ENCODE peak calls at places on chromosome 10, in ten cellular contexts. One of them, this sample, is unnamed.

GRCh38 chr10:49387029-49387428 is 8.9 kb downstream of the DRGX start:
- DNase-seq in NCI-H1092: no peak
- DNase-seq in activated CD8-positive, alpha-beta memory T cell treated with anti-CD3 and anti-CD28 coated beads, Interleukin-2, amount 50 U/mL, for 48 hours: no peak
- DNase-seq in A549: no peak
- DNase-seq in NCI-H2081 treated with DMSO at 0.1 percent for 48 hours: no peak
- DNase-seq in caudate nucleus: no peak
- DNase-seq in activated naive CD8-positive, alpha-beta T cell treated with anti-CD3 and anti-CD28 coated beads, Interleukin-2, amount 50 U/mL, for 16 hours: no peak
- DNase-seq in lung microvascular endothelial cell: no peak
- DNase-seq in activated CD4-positive, alpha-beta T cell treated with anti-CD3 and anti-CD28 coated beads, Interleukin-2, amount 10 ng/mL, durations not matched to agents 7 days and 5 days: no peak
- DNase-seq in foreskin fibroblast: peak
- DNase-seq in this sample: no peak

GRCh38 chr10:29908977-29909376 is 150.4 kb downstream of the JCAD start:
- DNase-seq in NCI-H1092: no peak
- DNase-seq in activated CD8-positive, alpha-beta memory T cell treated with anti-CD3 and anti-CD28 coated beads, Interleukin-2, amount 50 U/mL, for 48 hours: no peak
- DNase-seq in A549: no peak
- DNase-seq in NCI-H2081 treated with DMSO at 0.1 percent for 48 hours: peak
- DNase-seq in caudate nucleus: no peak
- DNase-seq in activated naive CD8-positive, alpha-beta T cell treated with anti-CD3 and anti-CD28 coated beads, Interleukin-2, amount 50 U/mL, for 16 hours: no peak
- DNase-seq in lung microvascular endothelial cell: peak
- DNase-seq in activated CD4-positive, alpha-beta T cell treated with anti-CD3 and anti-CD28 coated beads, Interleukin-2, amount 10 ng/mL, durations not matched to agents 7 days and 5 days: peak
- DNase-seq in foreskin fibroblast: no peak
- DNase-seq in this sample: no peak

GRCh38 chr10:31381766-31382316 is 62.8 kb downstream of the ZEB1 start:
- DNase-seq in NCI-H1092: no peak
- DNase-seq in activated CD8-positive, alpha-beta memory T cell treated with anti-CD3 and anti-CD28 coated beads, Interleukin-2, amount 50 U/mL, for 48 hours: no peak
- DNase-seq in A549: no peak
- DNase-seq in NCI-H2081 treated with DMSO at 0.1 percent for 48 hours: no peak
- DNase-seq in caudate nucleus: no peak
- DNase-seq in activated naive CD8-positive, alpha-beta T cell treated with anti-CD3 and anti-CD28 coated beads, Interleukin-2, amount 50 U/mL, for 16 hours: no peak
- DNase-seq in lung microvascular endothelial cell: no peak
- DNase-seq in activated CD4-positive, alpha-beta T cell treated with anti-CD3 and anti-CD28 coated beads, Interleukin-2, amount 10 ng/mL, durations not matched to agents 7 days and 5 days: no peak
- DNase-seq in foreskin fibroblast: peak
- DNase-seq in this sample: no peak

GRCh38 chr10:60901561-60902235 is 42.3 kb downstream of the RHOBTB1 start:
- DNase-seq in NCI-H1092: peak
- DNase-seq in activated CD8-positive, alpha-beta memory T cell treated with anti-CD3 and anti-CD28 coated beads, Interleukin-2, amount 50 U/mL, for 48 hours: no peak
- DNase-seq in A549: no peak
- DNase-seq in NCI-H2081 treated with DMSO at 0.1 percent for 48 hours: no peak
- DNase-seq in caudate nucleus: no peak
- DNase-seq in activated naive CD8-positive, alpha-beta T cell treated with anti-CD3 and anti-CD28 coated beads, Interleukin-2, amount 50 U/mL, for 16 hours: no peak
- DNase-seq in lung microvascular endothelial cell: peak
- DNase-seq in activated CD4-positive, alpha-beta T cell treated with anti-CD3 and anti-CD28 coated beads, Interleukin-2, amount 10 ng/mL, durations not matched to agents 7 days and 5 days: no peak
- DNase-seq in foreskin fibroblast: no peak
- DNase-seq in this sample: no peak

GRCh38 chr10:126169899-126170298 is 218.4 kb downstream of the ADAM12 start:
- DNase-seq in NCI-H1092: no peak
- DNase-seq in activated CD8-positive, alpha-beta memory T cell treated with anti-CD3 and anti-CD28 coated beads, Interleukin-2, amount 50 U/mL, for 48 hours: no peak
- DNase-seq in A549: no peak
- DNase-seq in NCI-H2081 treated with DMSO at 0.1 percent for 48 hours: no peak
- DNase-seq in caudate nucleus: no peak
- DNase-seq in activated naive CD8-positive, alpha-beta T cell treated with anti-CD3 and anti-CD28 coated beads, Interleukin-2, amount 50 U/mL, for 16 hours: no peak
- DNase-seq in lung microvascular endothelial cell: no peak
- DNase-seq in activated CD4-positive, alpha-beta T cell treated with anti-CD3 and anti-CD28 coated beads, Interleukin-2, amount 10 ng/mL, durations not matched to agents 7 days and 5 days: no peak
- DNase-seq in foreskin fibroblast: no peak
- DNase-seq in this sample: no peak

GRCh38 chr10:35386594-35387174 is 50.4 kb downstream of the CCNY start:
- DNase-seq in NCI-H1092: no peak
- DNase-seq in activated CD8-positive, alpha-beta memory T cell treated with anti-CD3 and anti-CD28 coated beads, Interleukin-2, amount 50 U/mL, for 48 hours: no peak
- DNase-seq in A549: no peak
- DNase-seq in NCI-H2081 treated with DMSO at 0.1 percent for 48 hours: no peak
- DNase-seq in caudate nucleus: no peak
- DNase-seq in activated naive CD8-positive, alpha-beta T cell treated with anti-CD3 and anti-CD28 coated beads, Interleukin-2, amount 50 U/mL, for 16 hours: no peak
- DNase-seq in lung microvascular endothelial cell: peak
- DNase-seq in activated CD4-positive, alpha-beta T cell treated with anti-CD3 and anti-CD28 coated beads, Interleukin-2, amount 10 ng/mL, durations not matched to agents 7 days and 5 days: no peak
- DNase-seq in foreskin fibroblast: peak
- DNase-seq in this sample: no peak

GRCh38 chr10:7315906-7316305 is 94.9 kb downstream of the SFMBT2 start:
- DNase-seq in NCI-H1092: no peak
- DNase-seq in activated CD8-positive, alpha-beta memory T cell treated with anti-CD3 and anti-CD28 coated beads, Interleukin-2, amount 50 U/mL, for 48 hours: no peak
- DNase-seq in A549: no peak
- DNase-seq in NCI-H2081 treated with DMSO at 0.1 percent for 48 hours: no peak
- DNase-seq in caudate nucleus: no peak
- DNase-seq in activated naive CD8-positive, alpha-beta T cell treated with anti-CD3 and anti-CD28 coated beads, Interleukin-2, amount 50 U/mL, for 16 hours: no peak
- DNase-seq in lung microvascular endothelial cell: no peak
- DNase-seq in activated CD4-positive, alpha-beta T cell treated with anti-CD3 and anti-CD28 coated beads, Interleukin-2, amount 10 ng/mL, durations not matched to agents 7 days and 5 days: no peak
- DNase-seq in foreskin fibroblast: peak
- DNase-seq in this sample: no peak

GRCh38 chr10:110141747-110142625 is 65.4 kb upstream of the MXI1 start:
- DNase-seq in NCI-H1092: no peak
- DNase-seq in activated CD8-positive, alpha-beta memory T cell treated with anti-CD3 and anti-CD28 coated beads, Interleukin-2, amount 50 U/mL, for 48 hours: no peak
- DNase-seq in A549: no peak
- DNase-seq in NCI-H2081 treated with DMSO at 0.1 percent for 48 hours: no peak
- DNase-seq in caudate nucleus: no peak
- DNase-seq in activated naive CD8-positive, alpha-beta T cell treated with anti-CD3 and anti-CD28 coated beads, Interleukin-2, amount 50 U/mL, for 16 hours: no peak
- DNase-seq in lung microvascular endothelial cell: peak
- DNase-seq in activated CD4-positive, alpha-beta T cell treated with anti-CD3 and anti-CD28 coated beads, Interleukin-2, amount 10 ng/mL, durations not matched to agents 7 days and 5 days: no peak
- DNase-seq in foreskin fibroblast: no peak
- DNase-seq in this sample: no peak

GRCh38 chr10:80552151-80552646 is 14.5 kb downstream of the SH2D4B start:
- DNase-seq in NCI-H1092: no peak
- DNase-seq in activated CD8-positive, alpha-beta memory T cell treated with anti-CD3 and anti-CD28 coated beads, Interleukin-2, amount 50 U/mL, for 48 hours: peak
- DNase-seq in A549: no peak
- DNase-seq in NCI-H2081 treated with DMSO at 0.1 percent for 48 hours: no peak
- DNase-seq in caudate nucleus: no peak
- DNase-seq in activated naive CD8-positive, alpha-beta T cell treated with anti-CD3 and anti-CD28 coated beads, Interleukin-2, amount 50 U/mL, for 16 hours: no peak
- DNase-seq in lung microvascular endothelial cell: peak
- DNase-seq in activated CD4-positive, alpha-beta T cell treated with anti-CD3 and anti-CD28 coated beads, Interleukin-2, amount 10 ng/mL, durations not matched to agents 7 days and 5 days: no peak
- DNase-seq in foreskin fibroblast: no peak
- DNase-seq in this sample: peak

GRCh38 chr10:77031531-77031930 is 606.1 kb downstream of the KCNMA1 start:
- DNase-seq in NCI-H1092: no peak
- DNase-seq in activated CD8-positive, alpha-beta memory T cell treated with anti-CD3 and anti-CD28 coated beads, Interleukin-2, amount 50 U/mL, for 48 hours: no peak
- DNase-seq in A549: no peak
- DNase-seq in NCI-H2081 treated with DMSO at 0.1 percent for 48 hours: no peak
- DNase-seq in caudate nucleus: no peak
- DNase-seq in activated naive CD8-positive, alpha-beta T cell treated with anti-CD3 and anti-CD28 coated beads, Interleukin-2, amount 50 U/mL, for 16 hours: no peak
- DNase-seq in lung microvascular endothelial cell: no peak
- DNase-seq in activated CD4-positive, alpha-beta T cell treated with anti-CD3 and anti-CD28 coated beads, Interleukin-2, amount 10 ng/mL, durations not matched to agents 7 days and 5 days: no peak
- DNase-seq in foreskin fibroblast: no peak
- DNase-seq in this sample: no peak

GRCh38 chr10:79449181-79450146 is 4.0 kb upstream of the ZCCHC24 start:
- DNase-seq in NCI-H1092: no peak
- DNase-seq in activated CD8-positive, alpha-beta memory T cell treated with anti-CD3 and anti-CD28 coated beads, Interleukin-2, amount 50 U/mL, for 48 hours: peak
- DNase-seq in A549: no peak
- DNase-seq in NCI-H2081 treated with DMSO at 0.1 percent for 48 hours: no peak
- DNase-seq in caudate nucleus: no peak
- DNase-seq in activated naive CD8-positive, alpha-beta T cell treated with anti-CD3 and anti-CD28 coated beads, Interleukin-2, amount 50 U/mL, for 16 hours: no peak
- DNase-seq in lung microvascular endothelial cell: no peak
- DNase-seq in activated CD4-positive, alpha-beta T cell treated with anti-CD3 and anti-CD28 coated beads, Interleukin-2, amount 10 ng/mL, durations not matched to agents 7 days and 5 days: no peak
- DNase-seq in foreskin fibroblast: no peak
- DNase-seq in this sample: no peak

GRCh38 chr10:30462513-30462912 is 28.5 kb downstream of the MAP3K8 start:
- DNase-seq in NCI-H1092: no peak
- DNase-seq in activated CD8-positive, alpha-beta memory T cell treated with anti-CD3 and anti-CD28 coated beads, Interleukin-2, amount 50 U/mL, for 48 hours: no peak
- DNase-seq in A549: no peak
- DNase-seq in NCI-H2081 treated with DMSO at 0.1 percent for 48 hours: no peak
- DNase-seq in caudate nucleus: no peak
- DNase-seq in activated naive CD8-positive, alpha-beta T cell treated with anti-CD3 and anti-CD28 coated beads, Interleukin-2, amount 50 U/mL, for 16 hours: no peak
- DNase-seq in lung microvascular endothelial cell: no peak
- DNase-seq in activated CD4-positive, alpha-beta T cell treated with anti-CD3 and anti-CD28 coated beads, Interleukin-2, amount 10 ng/mL, durations not matched to agents 7 days and 5 days: no peak
- DNase-seq in foreskin fibroblast: no peak
- DNase-seq in this sample: no peak

GRCh38 chr10:89959433-89960110 is 258.2 kb downstream of the KIF20B start:
- DNase-seq in NCI-H1092: no peak
- DNase-seq in activated CD8-positive, alpha-beta memory T cell treated with anti-CD3 and anti-CD28 coated beads, Interleukin-2, amount 50 U/mL, for 48 hours: no peak
- DNase-seq in A549: no peak
- DNase-seq in NCI-H2081 treated with DMSO at 0.1 percent for 48 hours: no peak
- DNase-seq in caudate nucleus: no peak
- DNase-seq in activated naive CD8-positive, alpha-beta T cell treated with anti-CD3 and anti-CD28 coated beads, Interleukin-2, amount 50 U/mL, for 16 hours: no peak
- DNase-seq in lung microvascular endothelial cell: no peak
- DNase-seq in activated CD4-positive, alpha-beta T cell treated with anti-CD3 and anti-CD28 coated beads, Interleukin-2, amount 10 ng/mL, durations not matched to agents 7 days and 5 days: no peak
- DNase-seq in foreskin fibroblast: peak
- DNase-seq in this sample: no peak

GRCh38 chr10:52314822-52315552 is 906 bp downstream of the DKK1 start:
- DNase-seq in NCI-H1092: no peak
- DNase-seq in activated CD8-positive, alpha-beta memory T cell treated with anti-CD3 and anti-CD28 coated beads, Interleukin-2, amount 50 U/mL, for 48 hours: no peak
- DNase-seq in A549: peak
- DNase-seq in NCI-H2081 treated with DMSO at 0.1 percent for 48 hours: no peak
- DNase-seq in caudate nucleus: no peak
- DNase-seq in activated naive CD8-positive, alpha-beta T cell treated with anti-CD3 and anti-CD28 coated beads, Interleukin-2, amount 50 U/mL, for 16 hours: no peak
- DNase-seq in lung microvascular endothelial cell: peak
- DNase-seq in activated CD4-positive, alpha-beta T cell treated with anti-CD3 and anti-CD28 coated beads, Interleukin-2, amount 10 ng/mL, durations not matched to agents 7 days and 5 days: no peak
- DNase-seq in foreskin fibroblast: peak
- DNase-seq in this sample: no peak

GRCh38 chr10:118374404-118374803 is 32.3 kb upstream of the FAM204A start:
- DNase-seq in NCI-H1092: no peak
- DNase-seq in activated CD8-positive, alpha-beta memory T cell treated with anti-CD3 and anti-CD28 coated beads, Interleukin-2, amount 50 U/mL, for 48 hours: no peak
- DNase-seq in A549: no peak
- DNase-seq in NCI-H2081 treated with DMSO at 0.1 percent for 48 hours: no peak
- DNase-seq in caudate nucleus: no peak
- DNase-seq in activated naive CD8-positive, alpha-beta T cell treated with anti-CD3 and anti-CD28 coated beads, Interleukin-2, amount 50 U/mL, for 16 hours: no peak
- DNase-seq in lung microvascular endothelial cell: no peak
- DNase-seq in activated CD4-positive, alpha-beta T cell treated with anti-CD3 and anti-CD28 coated beads, Interleukin-2, amount 10 ng/mL, durations not matched to agents 7 days and 5 days: no peak
- DNase-seq in foreskin fibroblast: peak
- DNase-seq in this sample: no peak

GRCh38 chr10:115355162-115355760 is 262.1 kb downstream of the ATRNL1 start:
- DNase-seq in NCI-H1092: peak
- DNase-seq in activated CD8-positive, alpha-beta memory T cell treated with anti-CD3 and anti-CD28 coated beads, Interleukin-2, amount 50 U/mL, for 48 hours: no peak
- DNase-seq in A549: peak
- DNase-seq in NCI-H2081 treated with DMSO at 0.1 percent for 48 hours: no peak
- DNase-seq in caudate nucleus: no peak
- DNase-seq in activated naive CD8-positive, alpha-beta T cell treated with anti-CD3 and anti-CD28 coated beads, Interleukin-2, amount 50 U/mL, for 16 hours: no peak
- DNase-seq in lung microvascular endothelial cell: peak
- DNase-seq in activated CD4-positive, alpha-beta T cell treated with anti-CD3 and anti-CD28 coated beads, Interleukin-2, amount 10 ng/mL, durations not matched to agents 7 days and 5 days: peak
- DNase-seq in foreskin fibroblast: peak
- DNase-seq in this sample: peak

This sample was measured in activated CD8-positive, alpha-beta T cell treated with anti-CD3 and anti-CD28 coated beads, Interleukin-2, amount 10 ng/mL, durations not matched to agents 7 days and 5 days.